ENCODE peak calls at places on chromosome 11, in seven cellular contexts. T is GM23248; Y is GM12864; I is pancreas; Z is naive thymus-derived CD4-positive, alpha-beta T cell; E is A549; O is psoas muscle. D is an unnamed sample.

GRCh38 chr11:111269146-111269868 is 23.8 kb downstream of the POU2AF2 start:
- DNase-seq in T (no peak), Y (no peak), I (no peak), Z (no peak), E (no peak), O (no peak), D (no peak)

GRCh38 chr11:26062665-26063064 is 269.3 kb upstream of the ANO3 start:
- DNase-seq in T (no peak), Y (no peak), I (no peak), Z (no peak), E (no peak), O (no peak), D (no peak)

GRCh38 chr11:114017723-114018122 is 41.8 kb upstream of the ZBTB16 start:
- DNase-seq in T (peak; percentile 48), Y (no peak), I (no peak), Z (no peak), E (no peak), O (no peak), D (no peak)

GRCh38 chr11:14519692-14520085 is 497 bp downstream of the PSMA1 start:
- DNase-seq in T (peak; percentile 75), Y (no peak), I (no peak), Z (no peak), E (no peak), O (no peak), D (no peak)

GRCh38 chr11:40514124-40514523 is 945.3 kb downstream of the LRRC4C start:
- DNase-seq in T (no peak), Y (no peak), I (no peak), Z (no peak), E (no peak), O (no peak), D (no peak)

GRCh38 chr11:102244681-102245409 is 72.4 kb upstream of the BIRC3 start:
- DNase-seq in T (peak; percentile 95), Y (no peak), I (no peak), Z (no peak), E (peak; percentile 20), O (no peak), D (no peak)

GRCh38 chr11:126630488-126630887 is 275.0 kb downstream of the ST3GAL4 start:
- DNase-seq in T (no peak), Y (no peak), I (no peak), Z (no peak), E (no peak), O (no peak), D (no peak)

GRCh38 chr11:84390441-84391078 is 1104.4 kb upstream of the CCDC90B start:
- DNase-seq in T (no peak), Y (no peak), I (no peak), Z (no peak), E (no peak), O (no peak), D (no peak)

GRCh38 chr11:15236514-15236913 is 121.8 kb downstream of the INSC start:
- DNase-seq in T (no peak), Y (no peak), I (no peak), Z (no peak), E (no peak), O (no peak), D (no peak)

GRCh38 chr11:1672613-1673400 is 24.2 kb upstream of the KRTAP5-6 start:
- DNase-seq in T (no peak), Y (no peak), I (no peak), Z (no peak), E (no peak), O (no peak), D (no peak)

GRCh38 chr11:76408171-76408965 is 27.2 kb downstream of the GVQW3 start:
- DNase-seq in T (no peak), Y (no peak), I (no peak), Z (no peak), E (no peak), O (no peak), D (peak; percentile 28)

GRCh38 chr11:35030716-35031213 is 108.2 kb upstream of the CD44 start:
- DNase-seq in T (peak; percentile 100), Y (no peak), I (no peak), Z (no peak), E (peak; percentile 77), O (peak; percentile 85), D (no peak)

GRCh38 chr11:103893366-103893765 is 143.1 kb upstream of the DDI1 start:
- DNase-seq in T (peak; percentile 61), Y (no peak), I (no peak), Z (no peak), E (no peak), O (no peak), D (no peak)

GRCh38 chr11:68077617-68078592 is 39.1 kb downstream of the TCIRG1 start:
- DNase-seq in T (no peak), Y (no peak), I (no peak), Z (no peak), E (no peak), O (no peak), D (no peak)

GRCh38 chr11:134244593-134244992 is 8.6 kb downstream of the THYN1 start:
- DNase-seq in T (peak; percentile 45), Y (no peak), I (no peak), Z (no peak), E (no peak), O (no peak), D (peak; percentile 45)

GRCh38 chr11:92808009-92808408 is 161.4 kb upstream of the MTNR1B start:
- DNase-seq in T (no peak), Y (no peak), I (no peak), Z (no peak), E (no peak), O (no peak), D (no peak)

GRCh38 chr11:44335052-44335894 is 25.3 kb upstream of the ALX4 start:
- DNase-seq in T (no peak), Y (no peak), I (no peak), Z (no peak), E (no peak), O (no peak), D (no peak)

GRCh38 chr11:57254631-57255030 is 17.6 kb upstream of the APLNR start:
- DNase-seq in T (no peak), Y (no peak), I (no peak), Z (no peak), E (no peak), O (no peak), D (no peak)
- H3K4me3 ChIP-seq in T (no peak overlapping the region), Y (no peak overlapping the region), I (no peak overlapping the region), Z (no peak overlapping the region), E (no peak overlapping the region), O (no peak overlapping the region), D (no peak overlapping the region)

DNA sequence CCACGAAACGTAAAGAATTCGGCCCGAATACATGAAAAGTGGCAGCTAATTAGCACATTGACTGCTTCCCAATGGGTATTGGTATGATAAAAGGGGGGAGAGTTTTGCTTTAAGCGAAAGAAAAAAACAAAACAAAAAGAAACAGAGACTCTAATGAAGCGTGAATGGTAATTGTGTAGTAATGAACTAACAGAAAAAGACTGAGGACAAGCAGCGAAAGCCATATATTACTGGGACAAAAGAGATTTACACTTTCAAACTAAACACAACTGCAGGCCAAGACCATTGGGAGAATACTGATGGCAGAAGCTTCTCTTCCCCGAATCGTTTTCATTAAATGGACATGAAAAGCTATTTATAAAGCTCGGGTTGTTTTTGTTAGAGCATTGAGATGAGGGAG is 2.5 kb downstream of the DBX1 start:
- DNase-seq in T (no peak), Y (no peak), I (no peak), Z (no peak), E (no peak), O (no peak), D (no peak)
- H3K4me3 ChIP-seq in T (no peak overlapping the region), Y (no peak overlapping the region), I (no peak overlapping the region), Z (no peak overlapping the region), E (no peak overlapping the region), O (no peak overlapping the region), D (no peak overlapping the region)

DNA sequence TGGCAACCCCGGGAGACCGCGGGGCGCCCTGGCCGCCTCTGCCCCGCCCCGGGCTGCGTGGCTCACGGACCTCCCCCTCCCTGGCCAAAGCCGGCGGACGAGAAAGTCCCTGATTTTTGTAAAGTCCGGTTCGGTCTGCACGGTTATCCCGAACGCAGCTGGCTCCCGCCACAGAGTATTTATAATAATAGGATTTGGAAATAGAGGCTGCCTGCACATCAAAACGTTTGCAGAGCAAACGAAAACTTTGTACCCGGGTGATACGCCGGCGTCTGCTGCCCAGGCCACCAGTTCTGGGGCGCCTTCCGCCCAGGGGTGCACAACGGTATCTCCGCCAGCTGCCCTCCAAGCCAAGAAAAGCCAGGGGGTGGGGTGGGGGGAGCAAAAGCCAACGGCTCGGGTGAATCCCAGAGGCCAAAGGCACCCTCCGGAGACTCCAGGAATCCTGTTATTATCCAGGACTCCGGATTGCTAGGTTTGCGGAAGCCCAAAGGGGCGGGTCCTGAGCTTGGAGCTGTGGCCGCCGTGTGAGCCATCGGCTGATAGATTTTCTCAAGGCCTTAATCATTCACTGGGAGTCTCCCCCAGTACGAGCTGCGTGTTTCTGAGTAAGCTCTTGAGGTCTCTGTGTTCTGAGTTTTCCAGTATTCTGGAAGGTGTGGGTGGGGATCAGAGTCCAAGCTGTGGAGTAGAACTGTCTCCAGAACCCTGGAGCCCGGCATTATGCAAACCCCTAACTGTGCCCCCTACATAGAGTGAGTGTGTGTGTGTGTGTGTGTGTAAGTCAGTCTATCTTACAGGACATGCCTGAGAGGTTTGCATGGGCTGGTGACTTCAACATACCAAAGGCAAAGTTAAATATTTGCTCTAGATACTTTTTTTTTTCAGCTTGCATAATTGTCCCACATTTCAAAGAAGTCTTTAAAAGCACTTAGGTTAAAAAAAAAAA is 679 bp upstream of the SHANK2 start:
- DNase-seq in T (peak; percentile 77), Y (no peak), I (peak; percentile 74), Z (no peak), E (peak; percentile 88), O (no peak), D (no peak)
- H3K4me3 ChIP-seq in T (peak overlapping the region; percentile 69), Y (no peak overlapping the region), I (peak overlapping the region; percentile 68), Z (no peak overlapping the region), E (peak overlapping the region; percentile 99), O (peak overlapping the region; percentile 50), D (no peak overlapping the region)

GRCh38 chr11:125625225-125625593 is 246 bp downstream of the CHEK1 start:
- DNase-seq in T (no peak), Y (no peak), I (no peak), Z (no peak), E (no peak), O (no peak), D (no peak)
- H3K4me3 ChIP-seq in T (peak overlapping the region; percentile 91), Y (peak overlapping the region; percentile 92), I (peak overlapping the region; percentile 75), Z (peak overlapping the region; percentile 91), E (peak overlapping the region; percentile 60), O (peak overlapping the region; percentile 85), D (peak overlapping the region; percentile 85)

D was measured in Jurkat, Clone E6-1.